ENCODE peak calls at places on chromosomes 16 and 17, in nine cellular contexts. N is adrenal gland; Y is BE2C; W is right atrium auricular region; X is mammary epithelial cell; J is tibial artery; S is fibroblast of the aortic adventitia; U is CD8-positive, alpha-beta memory T cell; I is NB4. Q is an unnamed sample.

GRCh38 chr16:67283826-67284555 is 4.7 kb downstream of the PLEKHG4 start:
- DNase-seq in S (no peak), I (no peak), J (no peak), X (no peak), Y (no peak), W (no peak), U (no peak), N (no peak), Q (no peak)

GRCh38 chr17:79971651-79972050 is 64.0 kb downstream of the TBC1D16 start:
- DNase-seq in S (no peak), U (no peak), N (no peak), I (no peak), W (no peak), J (no peak), X (no peak), Y (no peak), Q (no peak)

GRCh38 chr17:45345554-45346254 is 28.9 kb upstream of the MAP3K14 start:
- DNase-seq in S (peak), W (no peak), X (no peak), I (peak), U (no peak), Y (no peak), J (peak), N (peak), Q (no peak)

GRCh38 chr17:50534222-50534978 is 1.9 kb downstream of the EPN3 start:
- DNase-seq in N (peak), X (peak), Y (no peak), U (no peak), W (no peak), S (no peak), J (no peak), I (no peak), Q (no peak)

GRCh38 chr17:76351526-76352071 is 2.1 kb downstream of the PRPSAP1 start:
- DNase-seq in Y (no peak), X (no peak), U (no peak), W (no peak), S (no peak), J (no peak), I (no peak), N (no peak), Q (no peak)

GRCh38 chr16:51268237-51268636 is 117.2 kb upstream of the SALL1 start:
- DNase-seq in X (no peak), I (no peak), J (no peak), W (no peak), U (no peak), Y (no peak), S (no peak), N (no peak), Q (no peak)

GRCh38 chr17:35705230-35705629 is 26.2 kb upstream of the RASL10B start:
- DNase-seq in S (no peak), I (no peak), X (no peak), W (no peak), N (no peak), U (no peak), J (no peak), Y (no peak), Q (no peak)

GRCh38 chr16:49886554-49887121 is 30.7 kb upstream of the ZNF423 start:
- DNase-seq in I (no peak), Y (no peak), S (no peak), U (no peak), X (no peak), N (no peak), J (no peak), W (no peak), Q (no peak)

GRCh38 chr16:77539336-77539735 is 104.5 kb upstream of the ADAMTS18 start:
- DNase-seq in W (no peak), X (no peak), Y (no peak), I (no peak), N (no peak), S (peak), U (no peak), J (no peak), Q (no peak)

GRCh38 chr16:86563489-86564345 is 2.9 kb upstream of the FOXC2 start:
- DNase-seq in J (peak), W (peak), I (peak), Y (peak), X (peak), S (peak), N (peak), U (peak), Q (peak)
- H3K4me3 ChIP-seq in J (peak), W (peak), I (peak), Y (no peak), X (peak), S (peak), N (no peak), U (peak), Q (peak)

DNA sequence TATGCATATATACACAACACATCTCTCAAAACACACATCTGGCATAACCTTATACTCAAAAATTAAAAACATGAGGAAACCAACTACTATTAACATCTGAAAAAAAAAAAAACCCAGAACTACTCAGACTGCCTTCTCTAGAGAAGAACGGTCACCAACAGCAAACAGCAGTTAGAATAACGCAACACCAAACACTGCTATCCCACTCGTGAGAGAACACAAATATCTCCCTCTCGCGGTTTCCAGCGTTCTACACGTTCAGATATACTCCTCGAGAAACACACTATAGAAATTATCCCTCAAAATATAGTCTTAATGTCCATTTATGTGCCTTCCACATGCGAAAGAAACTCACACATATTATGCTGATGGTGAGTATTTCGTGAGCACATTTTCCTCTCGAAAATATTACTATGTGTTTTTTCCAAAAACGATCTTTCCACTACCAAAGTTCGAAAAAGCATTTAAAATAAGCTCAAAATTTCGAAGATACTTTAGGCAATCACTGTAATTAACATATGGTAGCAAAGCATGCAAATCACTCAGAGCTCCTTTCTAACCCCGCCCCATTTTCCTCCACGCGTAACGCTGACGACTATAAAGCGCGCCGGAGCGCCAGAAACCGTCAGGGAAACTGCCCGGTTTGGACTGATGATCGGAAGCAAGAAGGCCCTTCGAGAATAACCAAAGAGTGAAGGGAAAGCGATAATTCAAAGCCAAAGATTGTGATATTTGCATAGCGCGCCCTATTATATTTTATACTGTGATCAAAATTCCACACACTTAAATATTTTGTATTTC is 60.1 kb downstream of the TEX14 start:
- DNase-seq in W (peak), S (peak), N (peak), Y (peak), J (peak), U (peak), I (peak), X (peak), Q (peak)
- H3K4me3 ChIP-seq in W (peak), S (peak), N (peak), Y (peak), J (peak), U (peak), I (peak), X (peak), Q (peak)

GRCh38 chr16:427295-427694 is 1.8 kb downstream of the RAB11FIP3 start:
- DNase-seq in N (no peak), S (no peak), Y (no peak), J (no peak), U (no peak), I (no peak), X (no peak), W (no peak), Q (no peak)
- H3K4me3 ChIP-seq in N (no peak), S (peak), Y (peak), J (peak), U (no peak), I (no peak), X (peak), W (peak), Q (no peak)

DNA sequence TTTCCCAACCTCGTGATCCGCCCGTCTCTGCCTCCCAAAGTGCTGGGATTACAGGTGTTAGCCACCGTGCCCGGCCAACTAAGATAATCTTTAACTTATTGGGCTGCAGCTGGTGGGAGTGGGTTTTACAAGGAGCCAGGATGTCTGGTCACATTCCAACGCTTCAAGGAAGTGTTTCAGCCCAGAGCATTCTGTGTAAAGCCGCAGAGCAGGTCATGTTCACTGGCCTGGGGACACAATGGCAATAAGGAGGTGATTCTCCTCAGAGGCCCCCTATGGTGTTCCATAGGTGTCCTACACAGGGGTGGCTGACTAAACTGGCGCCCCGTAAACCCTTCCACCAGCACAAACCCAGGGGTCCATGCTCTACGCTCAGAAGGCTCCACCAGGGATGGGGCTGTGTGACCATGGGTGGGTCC is 1.2 kb downstream of the QPRT start:
- DNase-seq in U (no peak), X (no peak), W (no peak), J (no peak), I (no peak), Y (no peak), S (no peak), N (no peak), Q (no peak)
- H3K4me3 ChIP-seq in U (no peak), X (no peak), W (peak), J (no peak), I (peak), Y (peak), S (no peak), N (no peak), Q (no peak)

DNA sequence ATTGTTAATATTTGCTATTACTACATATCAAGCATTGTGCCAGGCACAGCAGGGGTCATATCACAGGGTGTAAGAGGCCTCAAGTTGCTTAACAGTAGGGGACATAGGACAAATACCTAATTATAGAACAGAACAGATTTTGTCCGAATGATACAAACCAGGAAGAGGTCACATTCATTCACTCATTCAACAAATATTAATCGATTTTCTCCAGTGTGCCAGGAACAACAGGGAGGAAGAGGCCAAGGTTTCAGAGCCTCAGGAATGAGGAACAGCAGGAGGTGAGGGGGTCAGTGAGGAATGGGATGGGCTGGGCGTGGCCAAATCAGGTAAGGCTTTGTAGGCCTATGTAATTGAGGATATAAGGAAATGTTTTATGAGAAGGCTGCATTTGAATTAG is 11.2 kb upstream of the CHST4 start:
- DNase-seq in U (no peak), I (no peak), X (no peak), W (no peak), N (no peak), J (no peak), S (no peak), Y (no peak), Q (no peak)
- H3K4me3 ChIP-seq in U (no peak), I (no peak), X (no peak), W (no peak), N (no peak), J (no peak), S (no peak), Y (no peak), Q (no peak)

GRCh38 chr16:88811850-88812736 is at the start of gene APRT:
- DNase-seq in I (peak), W (peak), J (peak), X (peak), S (peak), N (peak), U (peak), Y (peak), Q (peak)

GRCh38 chr16:88810166-88810867 is 1.4 kb downstream of the APRT start:
- DNase-seq in J (no peak), I (peak), S (no peak), N (no peak), Y (no peak), X (peak), W (no peak), U (no peak), Q (no peak)

GRCh38 chr16:88809676-88810165 is 2.0 kb downstream of the APRT start:
- DNase-seq in U (no peak), W (no peak), J (no peak), X (no peak), I (peak), S (no peak), Y (no peak), N (no peak), Q (no peak)

GRCh38 chr16:88811600-88811849 is 203 bp downstream of the APRT start:
- DNase-seq in U (no peak), X (no peak), W (no peak), J (no peak), Y (no peak), N (no peak), S (no peak), I (no peak), Q (no peak)

GRCh38 chr16:88810868-88811599 is 694 bp downstream of the APRT start:
- DNase-seq in Y (peak), I (peak), J (peak), X (peak), U (peak), S (peak), N (peak), W (peak), Q (peak)
- H3K4me3 ChIP-seq in Y (peak), I (peak), J (peak), X (peak), U (peak), S (peak), N (peak), W (peak), Q (peak)

GRCh38 chr17:14395255-14395654 is 94.4 kb downstream of the HS3ST3B1 start:
- DNase-seq in U (no peak), W (no peak), S (no peak), Y (no peak), N (no peak), J (no peak), X (no peak), I (no peak), Q (no peak)
- H3K4me3 ChIP-seq in U (no peak), W (no peak), S (no peak), Y (no peak), N (no peak), J (no peak), X (no peak), I (no peak), Q (no peak)

GRCh38 chr17:57953703-57954420 is 1.4 kb downstream of the CUEDC1 start:
- DNase-seq in Y (no peak), N (no peak), S (no peak), U (no peak), I (no peak), X (no peak), W (no peak), J (peak), Q (no peak)

GRCh38 chr17:57954421-57955182 is 610 bp downstream of the CUEDC1 start:
- DNase-seq in S (peak), Y (peak), U (no peak), W (peak), N (peak), I (no peak), X (no peak), J (peak), Q (no peak)

GRCh38 chr17:57956311-57957119 is 1.3 kb upstream of the CUEDC1 start:
- DNase-seq in I (peak), U (peak), X (no peak), S (no peak), W (no peak), Y (no peak), N (no peak), J (no peak), Q (peak)

GRCh38 chr17:57955183-57955952 is at the start of gene CUEDC1:
- DNase-seq in U (peak), Y (peak), J (peak), X (peak), N (peak), W (no peak), S (peak), I (peak), Q (peak)

GRCh38 chr17:57953219-57953618 is 2.0 kb downstream of the CUEDC1 start:
- DNase-seq in Y (no peak), S (no peak), J (no peak), X (no peak), W (no peak), U (no peak), N (no peak), I (no peak), Q (no peak)
- H3K4me3 ChIP-seq in Y (no peak), S (no peak), J (no peak), X (no peak), W (no peak), U (no peak), N (no peak), I (no peak), Q (no peak)

GRCh38 chr17:43953746-43954145 is at the start of gene PYY:
- DNase-seq in W (no peak), X (no peak), S (no peak), J (no peak), U (no peak), N (no peak), I (peak), Y (no peak), Q (no peak)

GRCh38 chr17:43952724-43953666 is 745 bp downstream of the PYY start:
- DNase-seq in N (no peak), J (no peak), S (no peak), X (no peak), Y (no peak), I (no peak), W (no peak), U (no peak), Q (no peak)

GRCh38 chr17:43951750-43952149 is 2.0 kb downstream of the PYY start:
- DNase-seq in W (no peak), I (no peak), Y (no peak), X (no peak), N (no peak), S (no peak), J (no peak), U (no peak), Q (no peak)

GRCh38 chr17:43950554-43950953 is 3.2 kb downstream of the PYY start:
- DNase-seq in U (no peak), S (no peak), J (no peak), X (no peak), Y (no peak), I (no peak), N (no peak), W (no peak), Q (no peak)

GRCh38 chr17:43952351-43952723 is 1.4 kb downstream of the PYY start:
- DNase-seq in W (no peak), X (no peak), Y (no peak), J (no peak), S (no peak), U (no peak), N (no peak), I (no peak), Q (no peak)
- H3K4me3 ChIP-seq in W (peak), X (no peak), Y (no peak), J (no peak), S (no peak), U (no peak), N (no peak), I (no peak), Q (no peak)

GRCh38 chr17:40317345-40317873 is 8.4 kb downstream of the RARA start:
- DNase-seq in I (peak), X (peak), S (peak), W (peak), U (peak), N (peak), J (no peak), Y (peak), Q (no peak)

GRCh38 chr17:40315678-40316570 is 6.9 kb downstream of the RARA start:
- DNase-seq in Y (no peak), S (no peak), W (no peak), N (no peak), J (no peak), X (no peak), I (peak), U (no peak), Q (no peak)

GRCh38 chr17:40315206-40315605 is 6.2 kb downstream of the RARA start:
- DNase-seq in N (no peak), I (no peak), S (no peak), J (no peak), Y (no peak), U (no peak), X (no peak), W (no peak), Q (no peak)

GRCh38 chr17:40317880-40318834 is 9.2 kb downstream of the RARA start:
- DNase-seq in W (peak), N (peak), I (peak), X (peak), U (peak), S (peak), Y (peak), J (peak), Q (peak)

GRCh38 chr17:40316571-40317344 is 7.8 kb downstream of the RARA start:
- DNase-seq in Y (peak), X (peak), I (peak), W (peak), J (no peak), N (peak), U (no peak), S (peak), Q (no peak)
- H3K4me3 ChIP-seq in Y (peak), X (peak), I (no peak), W (peak), J (peak), N (no peak), U (peak), S (peak), Q (peak)

Q was measured in effector memory CD4-positive, alpha-beta T cell.